ENCODE peak calls at places on chromosomes 12 and 14, in four cellular contexts. Z is SK-N-SH, O is HCT116, I is K562. D is an unnamed sample.
A peak's percentile ranks its signal among the peaks of the same experiment; 100 is the strongest.

GRCh38 chr12:40168868-40169267 is 55.9 kb upstream of the LRRK2 start:
- DNase-seq in Z (no peak), O (no peak), I (no peak), D (peak; percentile 55)

GRCh38 chr12:112017041-112017440 is 3.8 kb downstream of the ERP29 start:
- DNase-seq in Z (no peak), O (no peak), I (no peak), D (no peak)

GRCh38 chr12:104290855-104291254 is 12.7 kb upstream of the EID3 start:
- DNase-seq in Z (no peak), O (no peak), I (no peak), D (no peak)

GRCh38 chr12:115758886-115759620 is 518.4 kb downstream of the MED13L start:
- DNase-seq in Z (no peak), O (no peak), I (no peak), D (no peak)

GRCh38 chr14:105353163-105353562 is 38.6 kb downstream of the PACS2 start:
- DNase-seq in Z (no peak), O (no peak), I (no peak), D (no peak)

GRCh38 chr12:67790660-67791059 is 142.1 kb downstream of the DYRK2 start:
- DNase-seq in Z (no peak), O (no peak), I (no peak), D (no peak)

GRCh38 chr14:104735830-104736642 is 12.0 kb downstream of the ADSS1 start:
- DNase-seq in Z (peak; percentile 60), O (no peak), I (no peak), D (no peak)

GRCh38 chr12:46702581-46703344 is 123.0 kb downstream of the SLC38A4 start:
- DNase-seq in Z (no peak), O (no peak), I (no peak), D (no peak)

GRCh38 chr14:56487090-56487667 is 92.4 kb upstream of the TMEM260 start:
- DNase-seq in Z (no peak), O (peak; percentile 23), I (peak; percentile 5), D (no peak)

GRCh38 chr14:100594625-100594951 is 7.4 kb upstream of the BEGAIN start:
- DNase-seq in Z (no peak), O (no peak), I (no peak), D (no peak)

GRCh38 chr12:113222730-113223531 is 1.7 kb downstream of the TPCN1 start:
- DNase-seq in Z (no peak), O (no peak), I (no peak), D (no peak)

GRCh38 chr12:121300083-121300819 is 3.7 kb upstream of the CAMKK2 start:
- DNase-seq in Z (no peak), O (no peak), I (no peak), D (no peak)

GRCh38 chr12:121663610-121663929 is 5.9 kb downstream of the MORN3 start:
- DNase-seq in Z (no peak), O (no peak), I (no peak), D (no peak)

GRCh38 chr12:10194160-10194559 is 15.3 kb downstream of the TMEM52B start:
- DNase-seq in Z (no peak), O (no peak), I (no peak), D (no peak)

GRCh38 chr12:49296034-49296835 is 1.3 kb downstream of the PRPH start:
- DNase-seq in Z (peak; percentile 39), O (no peak), I (peak; percentile 79), D (no peak)

GRCh38 chr12:116009805-116010204 is 267.7 kb downstream of the MED13L start:
- DNase-seq in Z (no peak), O (no peak), I (no peak), D (no peak)

GRCh38 chr12:18684430-18684829 is 53.4 kb downstream of the PLCZ1 start:
- DNase-seq in Z (no peak), O (no peak), I (no peak), D (no peak)

GRCh38 chr14:95218472-95219193 is 61.3 kb upstream of the DICER1 start:
- DNase-seq in Z (no peak), O (no peak), I (no peak), D (no peak)

GRCh38 chr14:87883750-87884149 is 109.2 kb downstream of the GALC start:
- DNase-seq in Z (no peak), O (no peak), I (no peak), D (no peak)

GRCh38 chr12:51910691-51911090 is 3.4 kb downstream of the ACVRL1 start:
- DNase-seq in Z (peak; percentile 59), O (no peak), I (no peak), D (no peak)

GRCh38 chr12:55685671-55686070 is 22.0 kb downstream of the ITGA7 start:
- DNase-seq in Z (no peak), O (no peak), I (no peak), D (no peak)

GRCh38 chr12:123089631-123090353 is 61.1 kb downstream of the PITPNM2 start:
- DNase-seq in Z (no peak), O (peak; percentile 90), I (peak; percentile 83), D (no peak)

GRCh38 chr12:27583981-27584380 is 60.0 kb downstream of the PPFIBP1 start:
- DNase-seq in Z (no peak), O (no peak), I (no peak), D (no peak)

GRCh38 chr14:73862480-73862879 is 10.8 kb downstream of the PTGR2 start:
- DNase-seq in Z (no peak), O (no peak), I (no peak), D (no peak)

GRCh38 chr12:127401005-127401404 is 866.0 kb upstream of the TMEM132C start:
- DNase-seq in Z (no peak), O (no peak), I (no peak), D (no peak)

GRCh38 chr14:99255621-99256482 is 16.1 kb downstream of the BCL11B start:
- DNase-seq in Z (no peak), O (no peak), I (no peak), D (no peak)

GRCh38 chr12:120858306-120859088 is 45.7 kb downstream of the SPPL3 start:
- DNase-seq in Z (no peak), O (no peak), I (no peak), D (no peak)

GRCh38 chr12:50090391-50090790 is 5.2 kb downstream of the SMARCD1 start:
- DNase-seq in Z (no peak), O (no peak), I (no peak), D (no peak)

GRCh38 chr12:114913871-114914801 is 230.2 kb upstream of the TBX3 start:
- DNase-seq in Z (no peak), O (peak; percentile 38), I (no peak), D (no peak)

GRCh38 chr12:108567388-108567787 is 5.0 kb downstream of the ISCU start:
- DNase-seq in Z (no peak), O (no peak), I (no peak), D (no peak)

GRCh38 chr12:118655588-118655987 is 279.2 kb downstream of the SUDS3 start:
- DNase-seq in Z (no peak), O (no peak), I (no peak), D (no peak)

GRCh38 chr12:132061197-132061596 is 82.9 kb downstream of the DDX51 start:
- DNase-seq in Z (no peak), O (no peak), I (no peak), D (no peak)
- TF ChIP-seq SIN3A in Z (no peak), O (no peak), I (no peak), D (no peak)

DNA sequence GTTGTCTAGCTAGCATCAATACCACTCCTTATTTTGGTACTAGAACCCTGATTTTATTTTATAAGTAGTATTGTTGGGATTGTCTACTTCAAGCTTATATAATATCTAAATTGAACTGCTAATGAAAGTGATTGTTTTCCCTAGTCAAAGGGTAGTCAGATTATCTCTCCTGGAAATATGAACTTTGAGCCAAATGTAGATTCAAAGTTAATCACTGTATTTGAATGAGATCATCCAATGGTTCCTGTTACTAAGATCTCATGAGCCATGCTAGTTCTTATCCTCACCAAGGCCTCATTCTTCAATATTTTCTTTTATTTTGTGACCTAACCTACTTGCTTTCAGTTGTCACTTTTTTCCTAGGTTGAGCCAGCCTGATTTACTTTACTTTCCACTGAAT is 276.7 kb downstream of the RASSF9 start:
- DNase-seq in Z (no peak), O (no peak), I (no peak), D (no peak)
- H3K4me2 ChIP-seq in Z (peak overlapping the region; percentile 25), O (no peak overlapping the region), I (no peak overlapping the region), D (no peak overlapping the region)

DNA sequence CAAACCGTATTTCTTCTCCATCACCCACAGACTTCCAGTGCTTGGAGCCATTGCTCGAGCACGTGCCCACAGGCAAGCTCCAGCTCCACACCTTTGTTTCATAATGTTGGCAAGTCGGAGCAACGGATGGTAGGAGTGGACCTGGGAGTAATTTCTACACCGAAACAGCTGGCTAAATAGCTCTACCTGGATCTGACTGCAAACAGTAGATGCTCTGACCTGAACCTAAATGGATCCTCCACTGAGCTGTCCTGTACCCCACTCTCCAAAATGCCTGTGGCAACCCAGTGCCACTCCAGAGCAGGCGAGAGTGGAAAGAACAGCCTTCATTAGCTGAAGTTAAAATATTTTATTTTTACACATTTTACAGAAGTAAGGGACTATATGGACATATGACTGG is 108.7 kb downstream of the BMP4 start:
- DNase-seq in Z (no peak), O (no peak), I (no peak), D (no peak)
- TF ChIP-seq SIN3A in Z (no peak), O (no peak), I (no peak), D (no peak)

GRCh38 chr12:92977326-92977725 is 48.2 kb upstream of the EEA1 start:
- DNase-seq in Z (no peak), O (no peak), I (no peak), D (no peak)

GRCh38 chr12:92973614-92974013 is 44.5 kb upstream of the EEA1 start:
- DNase-seq in Z (no peak), O (no peak), I (no peak), D (peak; percentile 95)

GRCh38 chr12:92974759-92975158 is 45.7 kb upstream of the EEA1 start:
- DNase-seq in Z (no peak), O (no peak), I (no peak), D (no peak)

GRCh38 chr12:92978607-92979006 is 49.5 kb upstream of the EEA1 start:
- DNase-seq in Z (no peak), O (no peak), I (no peak), D (no peak)
- H3K4me2 ChIP-seq in Z (no peak overlapping the region), O (no peak overlapping the region), I (no peak overlapping the region), D (no peak overlapping the region)

GRCh38 chr14:90426663-90427062 is 29.8 kb downstream of the CALM1 start:
- DNase-seq in Z (peak; percentile 60), O (no peak), I (peak; percentile 20), D (no peak)

GRCh38 chr14:90424686-90425255 is 27.9 kb downstream of the CALM1 start:
- DNase-seq in Z (no peak), O (no peak), I (no peak), D (no peak)

GRCh38 chr14:90426031-90426540 is 29.3 kb downstream of the CALM1 start:
- DNase-seq in Z (no peak), O (no peak), I (no peak), D (no peak)

GRCh38 chr14:90424075-90424474 is 27.2 kb downstream of the CALM1 start:
- DNase-seq in Z (no peak), O (no peak), I (no peak), D (no peak)

GRCh38 chr14:90425480-90425879 is 28.7 kb downstream of the CALM1 start:
- DNase-seq in Z (no peak), O (no peak), I (no peak), D (no peak)
- TF ChIP-seq SIN3A in Z (no peak), O (no peak), I (no peak), D (no peak)

GRCh38 chr14:70934502-70935134 is 27.4 kb downstream of the PCNX1 start:
- DNase-seq in Z (no peak), O (no peak), I (no peak), D (peak; percentile 34)
- H3K4me2 ChIP-seq in Z (peak overlapping the region; percentile 29), O (no peak overlapping the region), I (no peak overlapping the region), D (peak overlapping the region; percentile 49)

GRCh38 chr14:45743884-45744283 is 490.9 kb upstream of the MIS18BP1 start:
- DNase-seq in Z (no peak), O (peak; percentile 22), I (no peak), D (no peak)
- TF ChIP-seq SIN3A in Z (no peak), O (no peak), I (no peak), D (no peak)

D was measured in GM12878.